ENCODE peak calls at places on chromosomes 1 and 21, in six cellular contexts. One of them, this sample, is unnamed.
A peak's percentile ranks its signal among the peaks of the same experiment; 100 is the strongest.

GRCh38 chr1:211951856-211952255 is 83.5 kb downstream of the INTS7 start:
- DNase-seq in coronary artery: no peak
- DNase-seq in psoas muscle: no peak
- DNase-seq in NB4: peak; percentile 30
- DNase-seq in GM06990: no peak
- DNase-seq in kidney: no peak
- DNase-seq in this sample: no peak

GRCh38 chr1:30535595-30536325 is 187.6 kb downstream of the MATN1 start:
- DNase-seq in coronary artery: peak; percentile 62
- DNase-seq in psoas muscle: no peak
- DNase-seq in NB4: no peak
- DNase-seq in GM06990: no peak
- DNase-seq in kidney: no peak
- DNase-seq in this sample: no peak

GRCh38 chr1:214193691-214194090 is 87.3 kb upstream of the SMYD2 start:
- DNase-seq in coronary artery: no peak
- DNase-seq in psoas muscle: no peak
- DNase-seq in NB4: no peak
- DNase-seq in GM06990: no peak
- DNase-seq in kidney: no peak
- DNase-seq in this sample: no peak

GRCh38 chr1:237394263-237394662 is 352.3 kb downstream of the RYR2 start:
- DNase-seq in coronary artery: no peak
- DNase-seq in psoas muscle: no peak
- DNase-seq in NB4: no peak
- DNase-seq in GM06990: no peak
- DNase-seq in kidney: no peak
- DNase-seq in this sample: no peak

GRCh38 chr21:42725416-42725930 is 72.1 kb downstream of the PDE9A start:
- DNase-seq in coronary artery: no peak
- DNase-seq in psoas muscle: no peak
- DNase-seq in NB4: no peak
- DNase-seq in GM06990: no peak
- DNase-seq in kidney: no peak
- DNase-seq in this sample: no peak

GRCh38 chr21:25956993-25957714 is 213.4 kb downstream of the APP start:
- DNase-seq in coronary artery: no peak
- DNase-seq in psoas muscle: no peak
- DNase-seq in NB4: no peak
- DNase-seq in GM06990: no peak
- DNase-seq in kidney: no peak
- DNase-seq in this sample: no peak

GRCh38 chr21:45868488-45868887 is 113.1 kb upstream of the COL6A1 start:
- DNase-seq in coronary artery: no peak
- DNase-seq in psoas muscle: no peak
- DNase-seq in NB4: no peak
- DNase-seq in GM06990: no peak
- DNase-seq in kidney: no peak
- DNase-seq in this sample: no peak

GRCh38 chr21:33230518-33231324 is 983 bp downstream of the IFNAR2 start:
- DNase-seq in coronary artery: peak; percentile 77
- DNase-seq in psoas muscle: peak; percentile 58
- DNase-seq in NB4: peak; percentile 74
- DNase-seq in GM06990: peak; percentile 81
- DNase-seq in kidney: peak; percentile 88
- DNase-seq in this sample: no peak

GRCh38 chr1:2803931-2804627 is 2.6 kb upstream of the TTC34 start:
- DNase-seq in coronary artery: no peak
- DNase-seq in psoas muscle: no peak
- DNase-seq in NB4: no peak
- DNase-seq in GM06990: no peak
- DNase-seq in kidney: peak; percentile 60
- DNase-seq in this sample: no peak

GRCh38 chr1:87329756-87330200 is 1.1 kb downstream of the LMO4 start:
- DNase-seq in coronary artery: no peak
- DNase-seq in psoas muscle: no peak
- DNase-seq in NB4: peak; percentile 67
- DNase-seq in GM06990: no peak
- DNase-seq in kidney: no peak
- DNase-seq in this sample: no peak

GRCh38 chr1:31581821-31582810 is 5.8 kb downstream of the TINAGL1 start:
- DNase-seq in coronary artery: peak; percentile 16
- DNase-seq in psoas muscle: no peak
- DNase-seq in NB4: no peak
- DNase-seq in GM06990: no peak
- DNase-seq in kidney: peak; percentile 22
- DNase-seq in this sample: no peak

GRCh38 chr1:58890091-58890490 is 106.2 kb upstream of the JUN start:
- DNase-seq in coronary artery: no peak
- DNase-seq in psoas muscle: no peak
- DNase-seq in NB4: no peak
- DNase-seq in GM06990: no peak
- DNase-seq in kidney: no peak
- DNase-seq in this sample: no peak

GRCh38 chr1:31752952-31753351 is 11.2 kb downstream of the ADGRB2 start:
- DNase-seq in coronary artery: no peak
- DNase-seq in psoas muscle: no peak
- DNase-seq in NB4: no peak
- DNase-seq in GM06990: no peak
- DNase-seq in kidney: no peak
- DNase-seq in this sample: no peak

GRCh38 chr1:36879613-36880012 is 154.7 kb downstream of the GRIK3 start:
- DNase-seq in coronary artery: peak; percentile 55
- DNase-seq in psoas muscle: no peak
- DNase-seq in NB4: no peak
- DNase-seq in GM06990: no peak
- DNase-seq in kidney: no peak
- DNase-seq in this sample: no peak

GRCh38 chr1:148264374-148265276 is 112.5 kb upstream of the NBPF11 start:
- DNase-seq in coronary artery: no peak
- DNase-seq in psoas muscle: no peak
- DNase-seq in NB4: peak; percentile 2
- DNase-seq in GM06990: no peak
- DNase-seq in kidney: no peak
- DNase-seq in this sample: no peak

GRCh38 chr21:32916522-32917099 is 109.1 kb upstream of the OLIG2 start:
- DNase-seq in coronary artery: no peak
- DNase-seq in psoas muscle: no peak
- DNase-seq in NB4: peak; percentile 38
- DNase-seq in GM06990: no peak
- DNase-seq in kidney: no peak
- DNase-seq in this sample: peak; percentile 33

GRCh38 chr1:208527197-208527596 is 283.0 kb upstream of the PLXNA2 start:
- DNase-seq in coronary artery: no peak
- DNase-seq in psoas muscle: no peak
- DNase-seq in NB4: no peak
- DNase-seq in GM06990: no peak
- DNase-seq in kidney: no peak
- DNase-seq in this sample: no peak

GRCh38 chr1:167797005-167797404 is 75.2 kb downstream of the MPZL1 start:
- DNase-seq in coronary artery: peak; percentile 92
- DNase-seq in psoas muscle: peak; percentile 75
- DNase-seq in NB4: peak; percentile 96
- DNase-seq in GM06990: no peak
- DNase-seq in kidney: peak; percentile 89
- DNase-seq in this sample: no peak

GRCh38 chr1:17617787-17618557 is 78.5 kb downstream of the ARHGEF10L start:
- DNase-seq in coronary artery: peak; percentile 93
- DNase-seq in psoas muscle: peak; percentile 77
- DNase-seq in NB4: no peak
- DNase-seq in GM06990: no peak
- DNase-seq in kidney: no peak
- DNase-seq in this sample: no peak

GRCh38 chr21:45858180-45858579 is 123.4 kb upstream of the COL6A1 start:
- DNase-seq in coronary artery: peak; percentile 59
- DNase-seq in psoas muscle: no peak
- DNase-seq in NB4: no peak
- DNase-seq in GM06990: no peak
- DNase-seq in kidney: no peak
- DNase-seq in this sample: no peak

GRCh38 chr1:172855841-172856382 is 194.8 kb downstream of the TNFSF18 start:
- DNase-seq in coronary artery: no peak
- DNase-seq in psoas muscle: no peak
- DNase-seq in NB4: no peak
- DNase-seq in GM06990: no peak
- DNase-seq in kidney: no peak
- DNase-seq in this sample: no peak

GRCh38 chr1:50973875-50974617 is 4.0 kb downstream of the CDKN2C start:
- DNase-seq in coronary artery: no peak
- DNase-seq in psoas muscle: no peak
- DNase-seq in NB4: no peak
- DNase-seq in GM06990: no peak
- DNase-seq in kidney: no peak
- DNase-seq in this sample: no peak
- H3K4me3 ChIP-seq in coronary artery: peak overlapping the region; percentile 89
- H3K4me3 ChIP-seq in psoas muscle: peak overlapping the region; percentile 89
- H3K4me3 ChIP-seq in NB4: no peak overlapping the region
- H3K4me3 ChIP-seq in GM06990: no peak overlapping the region
- H3K4me3 ChIP-seq in kidney: no peak overlapping the region
- H3K4me3 ChIP-seq in this sample: no peak overlapping the region

GRCh38 chr1:108816049-108816882 is 40.6 kb downstream of the AKNAD1 start:
- DNase-seq in coronary artery: peak; percentile 88
- DNase-seq in psoas muscle: peak; percentile 73
- DNase-seq in NB4: no peak
- DNase-seq in GM06990: no peak
- DNase-seq in kidney: peak; percentile 86
- DNase-seq in this sample: no peak
- H3K4me3 ChIP-seq in coronary artery: peak overlapping the region; percentile 58
- H3K4me3 ChIP-seq in psoas muscle: peak overlapping the region; percentile 61
- H3K4me3 ChIP-seq in NB4: no peak overlapping the region
- H3K4me3 ChIP-seq in GM06990: no peak overlapping the region
- H3K4me3 ChIP-seq in kidney: peak overlapping the region; percentile 56
- H3K4me3 ChIP-seq in this sample: no peak overlapping the region

DNA sequence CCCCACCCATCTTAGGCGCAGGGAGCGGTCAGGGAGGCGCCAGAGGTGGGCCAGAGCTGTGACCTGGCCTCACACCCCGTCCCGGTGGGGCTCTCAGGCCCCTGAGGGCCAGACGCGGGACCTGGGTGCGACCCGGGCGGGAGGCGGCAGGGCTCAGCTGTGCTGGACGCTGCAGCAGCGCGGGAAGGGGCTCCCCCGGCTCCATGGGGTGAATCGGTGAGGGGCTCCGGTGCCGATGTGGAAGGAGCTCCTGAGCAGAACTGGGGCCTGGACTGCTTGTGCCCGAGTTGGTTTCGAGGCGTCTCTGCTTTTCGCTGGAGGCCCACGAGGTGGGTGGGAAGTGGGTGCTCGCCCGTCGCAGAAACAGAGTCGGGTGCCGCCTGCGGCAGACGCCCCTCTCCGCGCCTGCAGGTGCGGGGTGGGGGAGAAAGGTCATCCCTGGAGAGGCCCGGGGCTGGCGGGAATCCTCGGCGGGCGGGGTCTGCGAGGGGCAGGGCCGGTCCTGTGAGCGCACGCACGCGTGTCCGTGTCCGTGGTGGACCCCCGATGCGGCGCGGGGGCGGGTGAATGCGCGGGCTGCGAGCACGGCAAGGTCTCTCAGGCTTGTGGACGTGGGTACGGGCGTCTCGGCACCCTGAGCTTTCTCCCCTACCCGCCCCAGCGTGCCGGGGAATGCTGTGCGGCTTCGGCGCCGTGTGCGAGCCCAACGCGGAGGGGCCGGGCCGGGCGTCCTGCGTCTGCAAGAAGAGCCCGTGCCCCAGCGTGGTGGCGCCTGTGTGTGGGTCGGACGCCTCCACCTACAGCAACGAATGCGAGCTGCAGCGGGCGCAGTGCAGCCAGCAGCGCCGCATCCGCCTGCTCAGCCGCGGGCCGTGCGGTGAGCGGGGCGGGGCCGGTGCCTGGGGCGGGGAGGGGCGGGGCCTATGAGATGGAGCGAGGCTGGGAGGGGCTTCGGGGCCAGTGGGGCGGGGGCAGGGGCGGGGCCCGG is 20.4 kb downstream of the AGRN start:
- DNase-seq in coronary artery: no peak
- DNase-seq in psoas muscle: peak; percentile 73
- DNase-seq in NB4: peak; percentile 86
- DNase-seq in GM06990: peak; percentile 77
- DNase-seq in kidney: peak; percentile 92
- DNase-seq in this sample: peak; percentile 78
- H3K4me3 ChIP-seq in coronary artery: peak overlapping the region; percentile 71
- H3K4me3 ChIP-seq in psoas muscle: peak overlapping the region; percentile 62
- H3K4me3 ChIP-seq in NB4: no peak overlapping the region
- H3K4me3 ChIP-seq in GM06990: peak overlapping the region; percentile 53
- H3K4me3 ChIP-seq in kidney: no peak overlapping the region
- H3K4me3 ChIP-seq in this sample: peak overlapping the region; percentile 44

GRCh38 chr1:26323382-26323781 is 5.6 kb downstream of the CD52 start:
- DNase-seq in coronary artery: no peak
- DNase-seq in psoas muscle: no peak
- DNase-seq in NB4: no peak
- DNase-seq in GM06990: no peak
- DNase-seq in kidney: no peak
- DNase-seq in this sample: no peak

GRCh38 chr1:26320896-26321295 is 3.1 kb downstream of the CD52 start:
- DNase-seq in coronary artery: no peak
- DNase-seq in psoas muscle: no peak
- DNase-seq in NB4: no peak
- DNase-seq in GM06990: no peak
- DNase-seq in kidney: no peak
- DNase-seq in this sample: no peak

GRCh38 chr1:26318338-26319064 is 743 bp downstream of the CD52 start:
- DNase-seq in coronary artery: no peak
- DNase-seq in psoas muscle: no peak
- DNase-seq in NB4: peak; percentile 20
- DNase-seq in GM06990: peak; percentile 50
- DNase-seq in kidney: no peak
- DNase-seq in this sample: no peak

GRCh38 chr1:26322042-26322331 is 4.2 kb downstream of the CD52 start:
- DNase-seq in coronary artery: no peak
- DNase-seq in psoas muscle: no peak
- DNase-seq in NB4: no peak
- DNase-seq in GM06990: no peak
- DNase-seq in kidney: peak; percentile 61
- DNase-seq in this sample: no peak

DNA sequence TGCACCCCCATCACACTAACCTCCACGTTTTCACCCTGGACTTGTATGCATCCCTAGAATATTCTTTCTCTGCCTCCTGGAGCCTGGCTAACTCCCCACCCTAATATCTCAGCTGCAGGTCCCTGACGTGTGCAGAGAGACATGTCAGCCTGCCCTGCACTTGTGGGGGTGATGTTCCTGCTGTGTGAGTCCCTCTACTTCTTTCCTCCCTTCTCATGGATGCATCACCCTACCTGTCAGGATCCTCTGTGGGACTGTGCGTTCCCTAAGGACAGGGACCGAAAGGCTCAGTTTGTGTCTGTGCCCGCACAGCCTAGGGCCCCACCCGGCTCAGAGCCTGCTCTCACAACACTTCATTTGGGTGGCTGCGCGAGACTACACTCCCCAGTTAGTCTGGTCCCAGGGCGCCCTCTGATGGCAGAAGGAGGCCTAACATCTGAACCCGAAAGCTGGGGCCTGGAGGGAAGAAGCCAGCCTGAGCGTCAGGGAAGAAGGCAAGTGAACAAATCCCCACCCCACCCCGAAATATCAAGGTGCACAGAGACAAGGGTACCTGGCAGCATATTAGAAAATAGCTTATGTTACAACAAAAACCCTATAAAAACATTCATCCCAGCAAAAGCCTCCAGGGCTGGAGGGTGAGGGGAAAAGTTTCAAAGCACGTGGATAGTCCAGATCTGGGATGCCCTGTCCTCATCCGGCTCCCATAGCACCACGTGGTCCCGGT is 3.7 kb downstream of the CD52 start:
- DNase-seq in coronary artery: peak; percentile 92
- DNase-seq in psoas muscle: peak; percentile 91
- DNase-seq in NB4: peak; percentile 86
- DNase-seq in GM06990: peak; percentile 74
- DNase-seq in kidney: peak; percentile 94
- DNase-seq in this sample: peak; percentile 81
- H3K4me3 ChIP-seq in coronary artery: no peak overlapping the region
- H3K4me3 ChIP-seq in psoas muscle: no peak overlapping the region
- H3K4me3 ChIP-seq in NB4: no peak overlapping the region
- H3K4me3 ChIP-seq in GM06990: no peak overlapping the region
- H3K4me3 ChIP-seq in kidney: no peak overlapping the region
- H3K4me3 ChIP-seq in this sample: no peak overlapping the region

This sample was measured in Jurkat, Clone E6-1.